ENCODE peak calls at places on chromosome 5, in ten cellular contexts. T is AG20443; V is NCI-H187 treated with DMSO at 0.1 percent for 48 hours; M is effector memory CD4-positive, alpha-beta T cell; H is mucosa of gallbladder; L is CD8-positive, alpha-beta T cell; A is NCI-H345; Z is progenitor cell of endocrine pancreas; K is stimulated activated CD4-positive, alpha-beta T cell treated with anti-CD3 and anti-CD28 coated beads, Interleukin-2, amount 100 ng/mL, for 24 hours; O is HTR-8/SVneo. R is an unnamed sample.

GRCh38 chr5:174755103-174755502 is 30.7 kb downstream of the MSX2 start:
- DNase-seq in T (no peak), V (no peak), M (no peak), H (no peak), L (no peak), A (no peak), Z (no peak), K (no peak), O (no peak), R (peak)

GRCh38 chr5:180596115-180596667 is 4.9 kb upstream of the SCGB3A1 start:
- DNase-seq in T (no peak), V (no peak), M (no peak), H (peak), L (no peak), A (no peak), Z (no peak), K (no peak), O (no peak), R (no peak)

GRCh38 chr5:20972419-20972925 is 984.5 kb upstream of the CDH18 start:
- DNase-seq in T (no peak), V (no peak), M (no peak), H (peak), L (no peak), A (no peak), Z (no peak), K (no peak), O (peak), R (peak)

GRCh38 chr5:172798422-172799215 is 27.6 kb upstream of the DUSP1 start:
- DNase-seq in T (peak), V (no peak), M (no peak), H (no peak), L (no peak), A (no peak), Z (no peak), K (no peak), O (peak), R (peak)

GRCh38 chr5:79827159-79827562 is 137.5 kb downstream of the CMYA5 start:
- DNase-seq in T (no peak), V (no peak), M (no peak), H (no peak), L (no peak), A (no peak), Z (no peak), K (no peak), O (no peak), R (no peak)

GRCh38 chr5:173915310-173916005 is 27.3 kb downstream of the CPEB4 start:
- DNase-seq in T (no peak), V (no peak), M (no peak), H (no peak), L (no peak), A (no peak), Z (no peak), K (no peak), O (no peak), R (no peak)

GRCh38 chr5:54357371-54358058 is 47.1 kb upstream of the ARL15 start:
- DNase-seq in T (no peak), V (no peak), M (no peak), H (no peak), L (no peak), A (no peak), Z (no peak), K (no peak), O (no peak), R (no peak)

GRCh38 chr5:3364941-3365340 is 230.7 kb upstream of the IRX1 start:
- DNase-seq in T (no peak), V (no peak), M (no peak), H (no peak), L (no peak), A (no peak), Z (no peak), K (no peak), O (no peak), R (no peak)

GRCh38 chr5:130549884-130550552 is 615.0 kb downstream of the HINT1 start:
- DNase-seq in T (no peak), V (no peak), M (no peak), H (no peak), L (no peak), A (no peak), Z (no peak), K (no peak), O (no peak), R (peak)

GRCh38 chr5:91025449-91025848 is 357.7 kb downstream of the ARRDC3 start:
- DNase-seq in T (no peak), V (no peak), M (no peak), H (no peak), L (no peak), A (no peak), Z (no peak), K (no peak), O (no peak), R (no peak)

GRCh38 chr5:175181331-175181730 is 262.7 kb downstream of the DRD1 start:
- DNase-seq in T (no peak), V (no peak), M (no peak), H (no peak), L (no peak), A (no peak), Z (no peak), K (no peak), O (no peak), R (no peak)

GRCh38 chr5:115179959-115180709 is 10.4 kb upstream of the TRIM36 start:
- DNase-seq in T (peak), V (no peak), M (no peak), H (no peak), L (peak), A (peak), Z (peak), K (peak), O (peak), R (peak)

GRCh38 chr5:132877938-132878337 is 4.5 kb downstream of the LEAP2 start:
- DNase-seq in T (peak), V (peak), M (no peak), H (no peak), L (no peak), A (peak), Z (no peak), K (no peak), O (no peak), R (peak)

GRCh38 chr5:68746220-68747076 is 347.4 kb upstream of the SLC30A5 start:
- DNase-seq in T (no peak), V (no peak), M (no peak), H (no peak), L (no peak), A (no peak), Z (no peak), K (no peak), O (no peak), R (no peak)

GRCh38 chr5:180083529-180084060 is 12.0 kb upstream of the RNF130 start:
- DNase-seq in T (no peak), V (no peak), M (no peak), H (no peak), L (no peak), A (no peak), Z (no peak), K (no peak), O (no peak), R (no peak)

GRCh38 chr5:179679014-179679674 is 1.7 kb downstream of the CBY3 start:
- DNase-seq in T (peak), V (no peak), M (peak), H (peak), L (peak), A (peak), Z (peak), K (peak), O (no peak), R (peak)